ENCODE peak calls at places on chromosomes 7 and 10, in six cellular contexts. One of them, this sample, is unnamed.
A peak's percentile ranks its signal among the peaks of the same experiment; 100 is the strongest.

GRCh38 chr7:106623846-106624245 is 37.1 kb downstream of the CCDC71L start:
- DNase-seq in HepG2: no peak
- DNase-seq in GM12878: no peak
- DNase-seq in endothelial cell of umbilical vein: no peak
- DNase-seq in A549: peak; percentile 17
- DNase-seq in K562: no peak
- DNase-seq in this sample: no peak

GRCh38 chr7:149245244-149245643 is 5.8 kb downstream of the ZNF212 start:
- DNase-seq in GM12878: no peak
- DNase-seq in endothelial cell of umbilical vein: no peak
- DNase-seq in A549: no peak
- DNase-seq in K562: no peak
- DNase-seq in HepG2: no peak
- DNase-seq in this sample: no peak

GRCh38 chr7:157544980-157545680 is 208.3 kb downstream of the DNAJB6 start:
- DNase-seq in HepG2: no peak
- DNase-seq in K562: no peak
- DNase-seq in GM12878: no peak
- DNase-seq in A549: no peak
- DNase-seq in endothelial cell of umbilical vein: no peak
- DNase-seq in this sample: no peak

GRCh38 chr7:78970440-78970916 is 483.0 kb downstream of the MAGI2 start:
- DNase-seq in HepG2: no peak
- DNase-seq in GM12878: no peak
- DNase-seq in K562: no peak
- DNase-seq in endothelial cell of umbilical vein: no peak
- DNase-seq in A549: no peak
- DNase-seq in this sample: no peak

GRCh38 chr7:84811427-84811826 is 375.4 kb downstream of the SEMA3D start:
- DNase-seq in endothelial cell of umbilical vein: no peak
- DNase-seq in A549: no peak
- DNase-seq in HepG2: no peak
- DNase-seq in K562: no peak
- DNase-seq in GM12878: no peak
- DNase-seq in this sample: no peak

GRCh38 chr10:98446121-98446655 is 547 bp downstream of the HPS1 start:
- DNase-seq in HepG2: no peak
- DNase-seq in endothelial cell of umbilical vein: peak; percentile 36
- DNase-seq in A549: peak; percentile 36
- DNase-seq in GM12878: no peak
- DNase-seq in K562: no peak
- DNase-seq in this sample: peak; percentile 52

GRCh38 chr7:84291756-84292155 is 97.2 kb upstream of the SEMA3A start:
- DNase-seq in GM12878: no peak
- DNase-seq in K562: no peak
- DNase-seq in A549: no peak
- DNase-seq in HepG2: no peak
- DNase-seq in endothelial cell of umbilical vein: no peak
- DNase-seq in this sample: no peak

GRCh38 chr10:100489388-100489787 is 26.6 kb downstream of the WNT8B start:
- DNase-seq in endothelial cell of umbilical vein: no peak
- DNase-seq in HepG2: no peak
- DNase-seq in A549: no peak
- DNase-seq in GM12878: no peak
- DNase-seq in K562: no peak
- DNase-seq in this sample: peak; percentile 22

GRCh38 chr10:70487824-70488223 is 9.3 kb downstream of the PALD1 start:
- DNase-seq in HepG2: no peak
- DNase-seq in GM12878: no peak
- DNase-seq in endothelial cell of umbilical vein: no peak
- DNase-seq in A549: no peak
- DNase-seq in K562: no peak
- DNase-seq in this sample: no peak

GRCh38 chr7:154996756-154997155 is 6.2 kb downstream of the PAXIP1 start:
- DNase-seq in A549: no peak
- DNase-seq in K562: no peak
- DNase-seq in GM12878: no peak
- DNase-seq in HepG2: no peak
- DNase-seq in endothelial cell of umbilical vein: no peak
- DNase-seq in this sample: no peak

GRCh38 chr7:36283711-36284130 is 105.9 kb upstream of the ANLN start:
- DNase-seq in HepG2: no peak
- DNase-seq in A549: no peak
- DNase-seq in GM12878: no peak
- DNase-seq in K562: peak; percentile 24
- DNase-seq in endothelial cell of umbilical vein: no peak
- DNase-seq in this sample: peak; percentile 100

GRCh38 chr10:17213646-17214349 is 12.3 kb upstream of the TRDMT1 start:
- DNase-seq in K562: no peak
- DNase-seq in HepG2: no peak
- DNase-seq in GM12878: no peak
- DNase-seq in endothelial cell of umbilical vein: peak; percentile 53
- DNase-seq in A549: no peak
- DNase-seq in this sample: no peak

GRCh38 chr7:155763721-155764431 is 48.4 kb downstream of the SHH start:
- DNase-seq in A549: no peak
- DNase-seq in endothelial cell of umbilical vein: peak; percentile 88
- DNase-seq in GM12878: no peak
- DNase-seq in K562: no peak
- DNase-seq in HepG2: no peak
- DNase-seq in this sample: peak; percentile 36

GRCh38 chr7:138097064-138097741 is 20.9 kb downstream of the AKR1D1 start:
- DNase-seq in A549: peak; percentile 14
- DNase-seq in endothelial cell of umbilical vein: peak; percentile 6
- DNase-seq in HepG2: peak; percentile 79
- DNase-seq in GM12878: no peak
- DNase-seq in K562: peak; percentile 50
- DNase-seq in this sample: peak; percentile 52

GRCh38 chr10:10043083-10043482 is 974.6 kb upstream of the CELF2 start:
- DNase-seq in K562: no peak
- DNase-seq in HepG2: no peak
- DNase-seq in endothelial cell of umbilical vein: no peak
- DNase-seq in A549: no peak
- DNase-seq in GM12878: no peak
- DNase-seq in this sample: no peak

GRCh38 chr7:122442929-122443328 is 138.4 kb upstream of the FEZF1 start:
- DNase-seq in HepG2: no peak
- DNase-seq in K562: no peak
- DNase-seq in A549: no peak
- DNase-seq in endothelial cell of umbilical vein: no peak
- DNase-seq in GM12878: no peak
- DNase-seq in this sample: no peak

GRCh38 chr7:122433765-122434164 is 129.2 kb upstream of the FEZF1 start:
- DNase-seq in endothelial cell of umbilical vein: no peak
- DNase-seq in K562: no peak
- DNase-seq in HepG2: no peak
- DNase-seq in A549: no peak
- DNase-seq in GM12878: no peak
- DNase-seq in this sample: no peak

GRCh38 chr7:122438001-122438400 is 133.5 kb upstream of the FEZF1 start:
- DNase-seq in K562: no peak
- DNase-seq in A549: no peak
- DNase-seq in GM12878: no peak
- DNase-seq in HepG2: no peak
- DNase-seq in endothelial cell of umbilical vein: peak; percentile 23
- DNase-seq in this sample: no peak

GRCh38 chr7:122438492-122438891 is 133.9 kb upstream of the FEZF1 start:
- DNase-seq in endothelial cell of umbilical vein: no peak
- DNase-seq in A549: no peak
- DNase-seq in GM12878: no peak
- DNase-seq in K562: no peak
- DNase-seq in HepG2: no peak
- DNase-seq in this sample: no peak
- H3K4me3 ChIP-seq in endothelial cell of umbilical vein: no peak overlapping the region
- H3K4me3 ChIP-seq in A549: no peak overlapping the region
- H3K4me3 ChIP-seq in GM12878: no peak overlapping the region
- H3K4me3 ChIP-seq in K562: no peak overlapping the region
- H3K4me3 ChIP-seq in HepG2: no peak overlapping the region
- H3K4me3 ChIP-seq in this sample: no peak overlapping the region

GRCh38 chr7:9891056-9891455 is 1082.6 kb upstream of the PHF14 start:
- DNase-seq in A549: no peak
- DNase-seq in K562: no peak
- DNase-seq in HepG2: no peak
- DNase-seq in endothelial cell of umbilical vein: no peak
- DNase-seq in GM12878: no peak
- DNase-seq in this sample: no peak

GRCh38 chr7:9889557-9889956 is 1084.1 kb upstream of the PHF14 start:
- DNase-seq in GM12878: no peak
- DNase-seq in A549: no peak
- DNase-seq in K562: no peak
- DNase-seq in HepG2: no peak
- DNase-seq in endothelial cell of umbilical vein: no peak
- DNase-seq in this sample: no peak

DNA sequence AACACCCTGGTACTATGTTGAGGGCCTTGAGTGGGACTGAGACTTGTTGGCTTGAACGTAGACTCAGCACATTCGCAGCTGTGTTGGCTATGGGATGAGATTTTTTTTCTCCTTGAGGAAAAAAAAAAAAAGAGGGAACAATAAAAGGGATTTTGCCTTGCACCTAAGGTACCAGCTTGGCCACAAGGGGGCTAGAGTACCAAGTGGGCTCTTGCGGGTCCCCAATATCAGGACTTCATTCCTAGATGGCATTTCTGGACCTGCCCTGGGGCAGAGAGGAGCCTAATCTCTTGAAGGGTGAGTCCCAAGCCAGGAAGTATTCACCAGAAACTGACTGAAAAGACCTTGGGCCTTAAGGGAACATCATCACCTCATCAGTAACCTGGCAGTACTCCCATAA is 1083.6 kb upstream of the PHF14 start:
- DNase-seq in GM12878: no peak
- DNase-seq in HepG2: no peak
- DNase-seq in endothelial cell of umbilical vein: no peak
- DNase-seq in A549: no peak
- DNase-seq in K562: no peak
- DNase-seq in this sample: peak; percentile 8
- TF ChIP-seq MYC in GM12878: no peak
- TF ChIP-seq MYC in HepG2: no peak
- TF ChIP-seq MYC in endothelial cell of umbilical vein: no peak
- TF ChIP-seq MYC in A549: no peak
- TF ChIP-seq MYC in K562: no peak
- TF ChIP-seq MYC in this sample: no peak

GRCh38 chr10:103841519-103841918 is 13.9 kb downstream of the SH3PXD2A start:
- DNase-seq in K562: no peak
- DNase-seq in GM12878: no peak
- DNase-seq in endothelial cell of umbilical vein: no peak
- DNase-seq in A549: no peak
- DNase-seq in HepG2: no peak
- DNase-seq in this sample: no peak

GRCh38 chr10:103843045-103843444 is 12.3 kb downstream of the SH3PXD2A start:
- DNase-seq in GM12878: no peak
- DNase-seq in HepG2: no peak
- DNase-seq in endothelial cell of umbilical vein: no peak
- DNase-seq in K562: no peak
- DNase-seq in A549: no peak
- DNase-seq in this sample: no peak

GRCh38 chr10:103845983-103846382 is 9.4 kb downstream of the SH3PXD2A start:
- DNase-seq in HepG2: no peak
- DNase-seq in GM12878: no peak
- DNase-seq in K562: no peak
- DNase-seq in A549: no peak
- DNase-seq in endothelial cell of umbilical vein: peak; percentile 34
- DNase-seq in this sample: peak; percentile 54

GRCh38 chr10:103842605-103843004 is 12.8 kb downstream of the SH3PXD2A start:
- DNase-seq in endothelial cell of umbilical vein: no peak
- DNase-seq in HepG2: peak; percentile 64
- DNase-seq in A549: no peak
- DNase-seq in K562: no peak
- DNase-seq in GM12878: no peak
- DNase-seq in this sample: no peak

GRCh38 chr10:103843854-103844567 is 11.4 kb downstream of the SH3PXD2A start:
- DNase-seq in GM12878: no peak
- DNase-seq in K562: no peak
- DNase-seq in endothelial cell of umbilical vein: no peak
- DNase-seq in HepG2: no peak
- DNase-seq in A549: no peak
- DNase-seq in this sample: no peak
- TF ChIP-seq POLR2A in GM12878: no peak
- TF ChIP-seq POLR2A in K562: no peak
- TF ChIP-seq POLR2A in endothelial cell of umbilical vein: no peak
- TF ChIP-seq POLR2A in HepG2: no peak
- TF ChIP-seq POLR2A in A549: no peak
- TF ChIP-seq POLR2A in this sample: no peak

GRCh38 chr7:27606270-27607209 is 56.1 kb downstream of the HIBADH start:
- DNase-seq in endothelial cell of umbilical vein: peak; percentile 89
- DNase-seq in A549: no peak
- DNase-seq in K562: no peak
- DNase-seq in HepG2: peak; percentile 79
- DNase-seq in GM12878: no peak
- DNase-seq in this sample: peak; percentile 33
- H3K4me3 ChIP-seq in endothelial cell of umbilical vein: no peak overlapping the region
- H3K4me3 ChIP-seq in A549: no peak overlapping the region
- H3K4me3 ChIP-seq in K562: no peak overlapping the region
- H3K4me3 ChIP-seq in HepG2: peak overlapping the region; percentile 38
- H3K4me3 ChIP-seq in GM12878: no peak overlapping the region
- H3K4me3 ChIP-seq in this sample: no peak overlapping the region

GRCh38 chr7:140501941-140502340 is 22.6 kb upstream of the MKRN1 start:
- DNase-seq in HepG2: no peak
- DNase-seq in A549: no peak
- DNase-seq in endothelial cell of umbilical vein: no peak
- DNase-seq in GM12878: no peak
- DNase-seq in K562: no peak
- DNase-seq in this sample: no peak

GRCh38 chr7:140512317-140513000 is 33.2 kb upstream of the MKRN1 start:
- DNase-seq in A549: peak; percentile 35
- DNase-seq in K562: peak; percentile 74
- DNase-seq in endothelial cell of umbilical vein: no peak
- DNase-seq in HepG2: peak; percentile 46
- DNase-seq in GM12878: no peak
- DNase-seq in this sample: no peak

GRCh38 chr7:140509789-140510188 is 30.5 kb upstream of the MKRN1 start:
- DNase-seq in A549: no peak
- DNase-seq in HepG2: no peak
- DNase-seq in endothelial cell of umbilical vein: no peak
- DNase-seq in K562: no peak
- DNase-seq in GM12878: no peak
- DNase-seq in this sample: no peak

GRCh38 chr7:140506788-140507464 is 27.6 kb upstream of the MKRN1 start:
- DNase-seq in HepG2: no peak
- DNase-seq in A549: no peak
- DNase-seq in endothelial cell of umbilical vein: no peak
- DNase-seq in K562: no peak
- DNase-seq in GM12878: no peak
- DNase-seq in this sample: no peak
- TF ChIP-seq MYC in HepG2: no peak
- TF ChIP-seq MYC in A549: no peak
- TF ChIP-seq MYC in endothelial cell of umbilical vein: no peak
- TF ChIP-seq MYC in K562: no peak
- TF ChIP-seq MYC in GM12878: no peak
- TF ChIP-seq MYC in this sample: no peak